ENCODE peak calls at places on chromosomes 1 and 21, in eight cellular contexts. P, Q, L, N, Z, R, U and I are unnamed samples.

GRCh38 chr1:171742577-171742922 is 685 bp upstream of the VAMP4 start:
- DNase-seq in P (peak), Q (no peak), L (no peak), N (no peak), Z (no peak), R (no peak), U (peak), I (peak)

GRCh38 chr1:153585009-153585408 is 19.4 kb upstream of the S100A2 start:
- DNase-seq in P (no peak), Q (no peak), L (no peak), N (no peak), Z (no peak), R (no peak), U (no peak), I (no peak)

GRCh38 chr1:237011432-237011831 is 7.2 kb upstream of the MT1HL1 start:
- DNase-seq in P (no peak), Q (no peak), L (no peak), N (no peak), Z (no peak), R (no peak), U (no peak), I (no peak)

GRCh38 chr21:28074676-28075075 is 918.0 kb downstream of the LTN1 start:
- DNase-seq in P (no peak), Q (no peak), L (no peak), N (no peak), Z (no peak), R (no peak), U (no peak), I (no peak)

GRCh38 chr1:3883194-3883920 is 16.7 kb downstream of the C1orf174 start:
- DNase-seq in P (no peak), Q (no peak), L (peak), N (no peak), Z (no peak), R (no peak), U (no peak), I (no peak)

GRCh38 chr1:179251675-179252074 is 22.2 kb upstream of the ABL2 start:
- DNase-seq in P (no peak), Q (no peak), L (no peak), N (no peak), Z (peak), R (no peak), U (peak), I (peak)

GRCh38 chr21:15755125-15755524 is 25.3 kb downstream of the USP25 start:
- DNase-seq in P (no peak), Q (no peak), L (no peak), N (no peak), Z (no peak), R (no peak), U (no peak), I (no peak)

GRCh38 chr1:230994860-230995259 is 16.0 kb downstream of the ARV1 start:
- DNase-seq in P (no peak), Q (no peak), L (no peak), N (no peak), Z (no peak), R (no peak), U (no peak), I (no peak)

GRCh38 chr21:32572574-32573420 is 12.5 kb downstream of the TCP10L start:
- DNase-seq in P (no peak), Q (no peak), L (no peak), N (no peak), Z (no peak), R (no peak), U (peak), I (no peak)

GRCh38 chr1:66809736-66810326 is 8.8 kb upstream of the INSL5 start:
- DNase-seq in P (no peak), Q (no peak), L (no peak), N (no peak), Z (no peak), R (no peak), U (peak), I (no peak)

GRCh38 chr1:119324198-119324597 is 44.4 kb upstream of the HAO2 start:
- DNase-seq in P (no peak), Q (no peak), L (no peak), N (no peak), Z (no peak), R (no peak), U (no peak), I (no peak)

GRCh38 chr1:99685516-99686180 is 39.7 kb downstream of the PALMD start:
- DNase-seq in P (peak), Q (no peak), L (peak), N (peak), Z (peak), R (no peak), U (peak), I (peak)

GRCh38 chr1:156812293-156812990 is 4.2 kb downstream of the SH2D2A start:
- DNase-seq in P (no peak), Q (no peak), L (no peak), N (no peak), Z (no peak), R (no peak), U (no peak), I (no peak)

GRCh38 chr1:170776777-170777176 is 112.8 kb downstream of the PRRX1 start:
- DNase-seq in P (no peak), Q (no peak), L (no peak), N (no peak), Z (no peak), R (no peak), U (no peak), I (no peak)

GRCh38 chr1:224498574-224499170 is 64.1 kb upstream of the WDR26 start:
- DNase-seq in P (peak), Q (no peak), L (no peak), N (no peak), Z (peak), R (no peak), U (peak), I (no peak)

GRCh38 chr1:84504580-84505021 is 1.6 kb upstream of the SPATA1 start:
- DNase-seq in P (no peak), Q (no peak), L (no peak), N (no peak), Z (peak), R (no peak), U (peak), I (peak)

GRCh38 chr1:229342902-229343587 is at the start of gene CCSAP:
- DNase-seq in P (no peak), Q (no peak), L (peak), N (no peak), Z (peak), R (no peak), U (peak), I (peak)

GRCh38 chr1:21219674-21220073 is 43.0 kb upstream of the EIF4G3 start:
- DNase-seq in P (no peak), Q (no peak), L (no peak), N (no peak), Z (no peak), R (no peak), U (no peak), I (no peak)

GRCh38 chr1:176540428-176540827 is 77.5 kb downstream of the PAPPA2 start:
- DNase-seq in P (no peak), Q (no peak), L (no peak), N (no peak), Z (no peak), R (no peak), U (no peak), I (no peak)

GRCh38 chr21:32392299-32392879 is 423 bp downstream of the URB1 start:
- DNase-seq in P (no peak), Q (no peak), L (no peak), N (no peak), Z (peak), R (no peak), U (peak), I (peak)

GRCh38 chr1:150813028-150813707 is 5.1 kb upstream of the CTSK start:
- DNase-seq in P (peak), Q (no peak), L (no peak), N (peak), Z (peak), R (no peak), U (peak), I (peak)